ENCODE peak calls at places on chromosomes 13 and 19, in four cellular contexts. One of them, this sample, is unnamed.

GRCh38 chr19:47494211-47494547 is 10.2 kb upstream of the KPTN start:
- DNase-seq in mesendoderm: no peak
- DNase-seq in H1: no peak
- DNase-seq in IMR-90: no peak
- DNase-seq in this sample: no peak

GRCh38 chr13:72050251-72050650 is 183.2 kb upstream of the DACH1 start:
- DNase-seq in mesendoderm: peak; percentile 75
- DNase-seq in H1: no peak
- DNase-seq in IMR-90: no peak
- DNase-seq in this sample: no peak

GRCh38 chr13:89282241-89282640 is 1611.1 kb downstream of the SLITRK5 start:
- DNase-seq in mesendoderm: no peak
- DNase-seq in H1: no peak
- DNase-seq in IMR-90: no peak
- DNase-seq in this sample: no peak

GRCh38 chr13:48201044-48201443 is 32.0 kb upstream of the ITM2B start:
- DNase-seq in mesendoderm: no peak
- DNase-seq in H1: no peak
- DNase-seq in IMR-90: no peak
- DNase-seq in this sample: no peak

GRCh38 chr19:14118165-14119051 is 846 bp upstream of the PRKACA start:
- DNase-seq in mesendoderm: peak; percentile 28
- DNase-seq in H1: peak; percentile 68
- DNase-seq in IMR-90: peak; percentile 75
- DNase-seq in this sample: no peak

GRCh38 chr13:48126944-48127814 is 32.3 kb upstream of the MED4 start:
- DNase-seq in mesendoderm: peak; percentile 93
- DNase-seq in H1: no peak
- DNase-seq in IMR-90: peak; percentile 60
- DNase-seq in this sample: peak; percentile 51

GRCh38 chr13:46032341-46032740 is 20.2 kb downstream of the ZC3H13 start:
- DNase-seq in mesendoderm: no peak
- DNase-seq in H1: no peak
- DNase-seq in IMR-90: no peak
- DNase-seq in this sample: no peak

GRCh38 chr13:110644892-110645521 is 29.7 kb downstream of the NAXD start:
- DNase-seq in mesendoderm: peak; percentile 92
- DNase-seq in H1: peak; percentile 82
- DNase-seq in IMR-90: peak; percentile 55
- DNase-seq in this sample: peak; percentile 93

GRCh38 chr19:43605875-43606568 is 5.9 kb upstream of the SRRM5 start:
- DNase-seq in mesendoderm: no peak
- DNase-seq in H1: no peak
- DNase-seq in IMR-90: no peak
- DNase-seq in this sample: no peak

DNA sequence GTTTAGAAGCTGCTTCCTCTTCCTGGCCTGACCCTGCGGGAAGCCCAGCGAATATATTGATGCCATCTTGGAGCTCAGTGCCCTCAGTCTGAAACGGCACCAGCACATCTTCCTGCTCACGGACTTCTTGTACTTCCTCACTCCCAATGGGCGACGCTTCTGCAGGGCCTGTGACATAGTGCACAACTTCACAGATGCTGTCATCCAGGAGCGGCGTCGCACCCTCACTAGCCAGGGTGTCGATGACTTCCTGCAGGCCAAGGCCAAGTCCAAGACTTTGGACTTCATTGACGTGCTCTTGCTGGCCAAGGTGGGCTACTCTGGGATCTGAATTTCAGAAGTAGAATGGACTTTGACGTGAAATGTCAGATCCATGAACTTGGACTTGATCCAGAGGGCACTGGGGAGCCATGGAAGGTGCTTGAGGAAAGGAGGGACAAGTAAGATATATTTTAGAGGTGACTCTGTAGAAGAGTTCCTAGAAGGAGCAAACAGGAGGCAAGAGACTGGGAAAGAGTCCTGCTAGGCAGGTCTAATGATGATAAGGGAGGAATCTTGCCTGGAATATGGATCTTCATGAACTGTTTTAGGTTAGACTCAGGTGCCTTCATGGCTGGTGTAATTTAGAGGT is 38.4 kb upstream of the CYP4F8 start:
- DNase-seq in mesendoderm: no peak
- DNase-seq in H1: no peak
- DNase-seq in IMR-90: no peak
- DNase-seq in this sample: no peak
- H4K5ac ChIP-seq in mesendoderm: no peak overlapping the region
- H4K5ac ChIP-seq in H1: no peak overlapping the region
- H4K5ac ChIP-seq in IMR-90: no peak overlapping the region
- H4K5ac ChIP-seq in this sample: no peak overlapping the region

GRCh38 chr13:90443268-90443667 is 904.2 kb upstream of the MIR17HG start:
- DNase-seq in mesendoderm: no peak
- DNase-seq in H1: no peak
- DNase-seq in IMR-90: peak; percentile 9
- DNase-seq in this sample: no peak
- H4K5ac ChIP-seq in mesendoderm: no peak overlapping the region
- H4K5ac ChIP-seq in H1: no peak overlapping the region
- H4K5ac ChIP-seq in IMR-90: no peak overlapping the region
- H4K5ac ChIP-seq in this sample: no peak overlapping the region

DNA sequence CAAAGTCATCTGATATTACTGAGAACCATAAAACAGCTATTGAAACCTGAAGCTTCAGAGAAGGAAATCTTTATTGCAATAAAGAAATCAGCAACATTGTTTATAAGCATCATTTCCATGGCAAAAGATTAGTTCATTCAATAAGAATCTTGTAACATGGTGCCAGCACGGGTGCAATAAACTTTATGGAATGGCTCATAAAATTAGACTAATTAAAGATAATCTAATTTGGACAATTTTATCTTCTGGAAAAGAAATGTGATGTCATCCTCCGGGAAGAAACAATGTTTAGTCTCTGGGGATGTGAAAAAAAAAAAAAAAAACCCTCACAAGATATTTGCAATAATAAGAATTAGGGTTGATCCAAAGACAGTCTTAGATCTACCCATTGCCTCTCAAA is 296.8 kb upstream of the EDNRB start:
- DNase-seq in mesendoderm: no peak
- DNase-seq in H1: no peak
- DNase-seq in IMR-90: no peak
- DNase-seq in this sample: no peak
- H4K5ac ChIP-seq in mesendoderm: no peak overlapping the region
- H4K5ac ChIP-seq in H1: no peak overlapping the region
- H4K5ac ChIP-seq in IMR-90: no peak overlapping the region
- H4K5ac ChIP-seq in this sample: no peak overlapping the region

DNA sequence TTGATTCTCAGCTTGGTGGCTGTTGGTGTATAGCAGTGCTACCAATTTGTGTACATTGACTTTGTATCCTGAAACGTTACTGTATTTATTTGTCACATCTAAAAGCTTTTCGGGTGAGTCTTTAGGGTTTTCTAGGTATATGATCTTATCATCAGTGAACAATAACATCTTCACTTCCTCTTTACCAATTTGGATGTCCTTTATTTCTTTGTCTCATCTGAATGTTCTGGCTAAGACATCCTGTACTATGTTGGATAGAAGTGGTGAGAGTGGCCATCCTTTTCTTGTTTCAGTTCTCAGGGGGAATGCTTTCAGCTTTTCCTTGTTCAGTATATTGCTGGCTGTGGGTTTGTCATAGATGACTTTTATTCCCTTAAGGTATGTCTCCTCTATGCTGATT is 6.0 kb upstream of the ZNF738 start:
- DNase-seq in mesendoderm: no peak
- DNase-seq in H1: no peak
- DNase-seq in IMR-90: no peak
- DNase-seq in this sample: no peak
- H4K5ac ChIP-seq in mesendoderm: no peak overlapping the region
- H4K5ac ChIP-seq in H1: no peak overlapping the region
- H4K5ac ChIP-seq in IMR-90: no peak overlapping the region
- H4K5ac ChIP-seq in this sample: no peak overlapping the region

GRCh38 chr19:7982651-7983099 is 22.8 kb downstream of the ELAVL1 start:
- DNase-seq in mesendoderm: no peak
- DNase-seq in H1: no peak
- DNase-seq in IMR-90: no peak
- DNase-seq in this sample: no peak
- H4K5ac ChIP-seq in mesendoderm: no peak overlapping the region
- H4K5ac ChIP-seq in H1: no peak overlapping the region
- H4K5ac ChIP-seq in IMR-90: no peak overlapping the region
- H4K5ac ChIP-seq in this sample: no peak overlapping the region

GRCh38 chr13:58397596-58398387 is 766.2 kb downstream of the PCDH17 start:
- DNase-seq in mesendoderm: no peak
- DNase-seq in H1: no peak
- DNase-seq in IMR-90: no peak
- DNase-seq in this sample: peak; percentile 42

DNA sequence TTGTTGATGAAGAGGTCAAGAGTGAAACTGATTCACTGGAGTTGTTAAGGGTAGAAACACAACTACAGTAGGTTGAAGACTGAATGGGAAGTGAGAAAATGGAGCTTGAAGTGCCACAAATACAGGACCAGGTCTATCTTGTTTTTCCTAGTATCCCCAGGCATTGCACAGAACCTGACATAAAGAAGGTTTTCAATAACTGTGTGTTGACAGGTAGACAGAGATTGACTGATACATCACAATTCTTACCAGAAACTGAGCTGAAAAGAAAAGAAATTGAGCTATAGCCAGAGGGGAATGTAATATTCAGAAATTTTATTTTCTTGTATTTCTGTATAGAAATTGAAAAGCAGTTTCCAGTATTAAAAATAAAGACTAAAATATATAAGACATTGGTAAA is 767.7 kb downstream of the PCDH17 start:
- DNase-seq in mesendoderm: no peak
- DNase-seq in H1: no peak
- DNase-seq in IMR-90: no peak
- DNase-seq in this sample: no peak
- H4K5ac ChIP-seq in mesendoderm: no peak overlapping the region
- H4K5ac ChIP-seq in H1: no peak overlapping the region
- H4K5ac ChIP-seq in IMR-90: no peak overlapping the region
- H4K5ac ChIP-seq in this sample: no peak overlapping the region